ENCODE peak calls at places on chromosome 4, in seven cellular contexts. L, C, P, B, J, Z and O are unnamed samples. For H3K4me1, the result is how much of the 10 kb centered on the place peaks cover.

GRCh38 chr4:22842360-22842759 is 149.6 kb downstream of the GBA3 start:
- DNase-seq in Z (no peak), B (no peak), L (no peak), C (no peak), J (no peak), P (no peak), O (no peak)

GRCh38 chr4:173188648-173189047 is 20.0 kb downstream of the GALNT7 start:
- DNase-seq in L (no peak), J (no peak), P (no peak), B (no peak), Z (no peak), C (no peak), O (no peak)

GRCh38 chr4:17814140-17814539 is 3.4 kb downstream of the NCAPG start:
- DNase-seq in Z (no peak), J (no peak), B (no peak), C (no peak), P (no peak), L (no peak), O (no peak)

GRCh38 chr4:1171306-1172227 is 816 bp downstream of the SPON2 start:
- DNase-seq in J (peak), P (no peak), B (no peak), L (no peak), Z (no peak), C (no peak), O (no peak)

GRCh38 chr4:140267576-140267975 is 105.9 kb upstream of the SCOC start:
- DNase-seq in C (no peak), L (no peak), P (no peak), J (no peak), B (no peak), Z (no peak), O (no peak)

GRCh38 chr4:85964298-85964697 is 395.6 kb downstream of the MAPK10 start:
- DNase-seq in J (no peak), B (no peak), P (no peak), Z (peak), L (no peak), C (no peak), O (no peak)

GRCh38 chr4:74320559-74321118 is 12.4 kb downstream of the EPGN start:
- DNase-seq in L (no peak), J (no peak), Z (peak), P (peak), C (no peak), B (no peak), O (no peak)

GRCh38 chr4:89072921-89073320 is 15.9 kb upstream of the FAM13A start:
- DNase-seq in C (no peak), L (no peak), P (no peak), B (no peak), J (no peak), Z (no peak), O (no peak)

GRCh38 chr4:106985830-106986229 is 50.3 kb downstream of the DKK2 start:
- DNase-seq in P (no peak), L (no peak), J (no peak), Z (no peak), C (no peak), B (no peak), O (no peak)

GRCh38 chr4:53050361-53050774 is 188.3 kb downstream of the RASL11B start:
- DNase-seq in C (no peak), L (peak), J (no peak), Z (no peak), B (no peak), P (no peak), O (no peak)

GRCh38 chr4:67521506-67521905 is 23.8 kb downstream of the CENPC start:
- DNase-seq in L (no peak), Z (no peak), P (no peak), C (no peak), B (no peak), J (no peak), O (no peak)

GRCh38 chr4:68288046-68288740 is 42.7 kb upstream of the TMPRSS11B start:
- DNase-seq in J (no peak), L (no peak), C (no peak), Z (no peak), B (no peak), P (no peak), O (no peak)

GRCh38 chr4:142405021-142405991 is 440.8 kb downstream of the INPP4B start:
- DNase-seq in J (peak), B (peak), C (no peak), Z (peak), L (peak), P (peak), O (peak)

GRCh38 chr4:180710643-180711337 is 1532.4 kb upstream of the TENM3 start:
- DNase-seq in C (no peak), P (no peak), Z (no peak), J (no peak), B (no peak), L (no peak), O (no peak)

GRCh38 chr4:61149278-61149677 is 50.8 kb upstream of the ADGRL3 start:
- DNase-seq in B (no peak), C (no peak), P (no peak), Z (no peak), J (no peak), L (no peak), O (no peak)

GRCh38 chr4:22369901-22370562 is 145.8 kb downstream of the ADGRA3 start:
- DNase-seq in B (no peak), L (no peak), C (no peak), Z (no peak), J (no peak), P (no peak), O (no peak)

GRCh38 chr4:173410106-173410505 is 11.2 kb upstream of the SCRG1 start:
- DNase-seq in P (peak), Z (no peak), B (no peak), J (no peak), L (no peak), C (no peak), O (no peak)

GRCh38 chr4:10608501-10609219 is 75.9 kb downstream of the CLNK start:
- DNase-seq in J (no peak), L (no peak), C (no peak), B (no peak), P (no peak), Z (no peak), O (no peak)

GRCh38 chr4:4613641-4614286 is 71.9 kb upstream of the STX18 start:
- DNase-seq in C (no peak), Z (no peak), B (no peak), L (no peak), P (no peak), J (no peak), O (no peak)

GRCh38 chr4:5399790-5400421 is 308.5 kb downstream of the EVC2 start:
- DNase-seq in J (no peak), P (no peak), Z (peak), B (no peak), C (no peak), L (peak), O (no peak)

GRCh38 chr4:100907465-100908454 is 389.9 kb upstream of the EMCN start:
- DNase-seq in Z (peak), C (no peak), P (peak), J (no peak), B (no peak), L (no peak), O (no peak)

GRCh38 chr4:170827562-170828260 is 738.0 kb upstream of the AADAT start:
- DNase-seq in C (no peak), Z (peak), P (no peak), L (no peak), B (no peak), J (no peak), O (no peak)

GRCh38 chr4:53688186-53688790 is 97.0 kb upstream of the LNX1 start:
- DNase-seq in L (peak), B (no peak), Z (peak), C (no peak), P (no peak), J (no peak), O (no peak)

GRCh38 chr4:102825261-102826071 is 1.9 kb downstream of the UBE2D3 start:
- DNase-seq in C (no peak), L (peak), Z (peak), J (peak), P (peak), B (peak), O (peak)

GRCh38 chr4:304987-305680 is at the start of gene ZNF732:
- DNase-seq in J (no peak), P (peak), C (peak), Z (no peak), L (no peak), B (peak), O (no peak)

GRCh38 chr4:133866328-133866699 is 335.3 kb downstream of the PABPC4L start:
- DNase-seq in C (no peak), J (no peak), Z (no peak), B (no peak), L (no peak), P (no peak), O (no peak)

GRCh38 chr4:39043697-39044363 is 11.6 kb upstream of the TMEM156 start:
- DNase-seq in P (no peak), J (no peak), C (no peak), L (no peak), B (no peak), Z (peak), O (no peak)

GRCh38 chr4:13705521-13706035 is 78.1 kb upstream of the BOD1L1 start:
- DNase-seq in C (no peak), B (peak), J (no peak), L (no peak), P (peak), Z (no peak), O (no peak)
- TF ChIP-seq POLR2A in C (no peak), B (no peak), J (no peak), L (no peak), P (no peak), Z (no peak), O (no peak)

GRCh38 chr4:7962609-7963508 is 23.2 kb upstream of the AFAP1 start:
- DNase-seq in L (no peak), B (no peak), J (no peak), C (no peak), P (no peak), Z (no peak), O (no peak)
- H3K4me1 ChIP-seq in L (under half), B (under half), J (half or more), C (under half), P (under half), Z (half or more), O (under half)

GRCh38 chr4:182448281-182449151 is 205.3 kb downstream of the TENM3 start:
- DNase-seq in C (peak), J (peak), L (peak), Z (peak), B (peak), P (peak), O (peak)
- TF ChIP-seq POLR2A in C (no peak), J (no peak), L (peak), Z (no peak), B (peak), P (no peak), O (peak)

GRCh38 chr4:169372791-169373190 is 102.0 kb upstream of the SH3RF1 start:
- DNase-seq in Z (no peak), L (no peak), J (no peak), P (no peak), B (no peak), C (no peak), O (no peak)
- H3K4me1 ChIP-seq in Z (under half), L (under half), J (under half), P (under half), B (under half), C (under half), O (under half)